ENCODE peak calls at places on chromosomes 16 and 17, in five cellular contexts. O is ovary; P is progenitor cell of endocrine pancreas; L is glutamatergic neuron; W is CD8-positive, alpha-beta T cell. I is an unnamed sample.

GRCh38 chr16:16985707-16986106 is 485.1 kb downstream of the XYLT1 start:
- DNase-seq in O (no peak), W (no peak), P (no peak), L (no peak), I (no peak)

GRCh38 chr17:47072881-47073280 is 93.8 kb upstream of the RPRML start:
- DNase-seq in P (no peak), O (no peak), W (no peak), L (peak), I (no peak)

GRCh38 chr17:7323731-7324437 is 5.3 kb downstream of the NEURL4 start:
- DNase-seq in P (peak), W (peak), O (peak), L (peak), I (no peak)

GRCh38 chr16:70576431-70577255 is 53.0 kb downstream of the SF3B3 start:
- DNase-seq in P (no peak), L (no peak), O (no peak), W (no peak), I (no peak)

GRCh38 chr17:75051941-75052340 is 4.9 kb downstream of the KCTD2 start:
- DNase-seq in P (no peak), L (no peak), W (no peak), O (no peak), I (no peak)

GRCh38 chr16:75074920-75075687 is 41.5 kb downstream of the LDHD start:
- DNase-seq in W (peak), L (no peak), O (no peak), P (no peak), I (no peak)

GRCh38 chr17:16974569-16975265 is 2.8 kb upstream of the TNFRSF13B start:
- DNase-seq in O (no peak), P (no peak), W (no peak), L (no peak), I (no peak)

GRCh38 chr17:82559779-82560642 is 40.5 kb downstream of the FOXK2 start:
- DNase-seq in P (no peak), O (no peak), W (no peak), L (no peak), I (no peak)

GRCh38 chr16:50318796-50319578 is 49.8 kb downstream of the BRD7 start:
- DNase-seq in P (no peak), L (no peak), O (no peak), W (no peak), I (no peak)

GRCh38 chr17:78032166-78032565 is 73.7 kb downstream of the TNRC6C start:
- DNase-seq in P (no peak), L (no peak), W (no peak), O (no peak), I (no peak)

GRCh38 chr17:57674894-57675293 is 70.2 kb downstream of the CCDC182 start:
- DNase-seq in L (no peak), O (no peak), P (no peak), W (peak), I (peak)

GRCh38 chr16:83356266-83356665 is 451.5 kb upstream of the HSBP1 start:
- DNase-seq in P (peak), L (no peak), O (no peak), W (no peak), I (no peak)

GRCh38 chr17:41678907-41679739 is 9.6 kb upstream of the EIF1 start:
- DNase-seq in P (no peak), L (no peak), O (no peak), W (peak), I (no peak)

GRCh38 chr17:40320771-40321501 is 12.0 kb downstream of the RARA start:
- DNase-seq in O (peak), L (no peak), P (no peak), W (no peak), I (peak)

GRCh38 chr16:75099738-75100615 is 16.6 kb downstream of the LDHD start:
- DNase-seq in O (no peak), W (peak), P (no peak), L (no peak), I (no peak)

GRCh38 chr17:18039535-18040286 is 503 bp downstream of the GID4 start:
- DNase-seq in P (peak), W (peak), L (peak), O (peak), I (no peak)

DNA sequence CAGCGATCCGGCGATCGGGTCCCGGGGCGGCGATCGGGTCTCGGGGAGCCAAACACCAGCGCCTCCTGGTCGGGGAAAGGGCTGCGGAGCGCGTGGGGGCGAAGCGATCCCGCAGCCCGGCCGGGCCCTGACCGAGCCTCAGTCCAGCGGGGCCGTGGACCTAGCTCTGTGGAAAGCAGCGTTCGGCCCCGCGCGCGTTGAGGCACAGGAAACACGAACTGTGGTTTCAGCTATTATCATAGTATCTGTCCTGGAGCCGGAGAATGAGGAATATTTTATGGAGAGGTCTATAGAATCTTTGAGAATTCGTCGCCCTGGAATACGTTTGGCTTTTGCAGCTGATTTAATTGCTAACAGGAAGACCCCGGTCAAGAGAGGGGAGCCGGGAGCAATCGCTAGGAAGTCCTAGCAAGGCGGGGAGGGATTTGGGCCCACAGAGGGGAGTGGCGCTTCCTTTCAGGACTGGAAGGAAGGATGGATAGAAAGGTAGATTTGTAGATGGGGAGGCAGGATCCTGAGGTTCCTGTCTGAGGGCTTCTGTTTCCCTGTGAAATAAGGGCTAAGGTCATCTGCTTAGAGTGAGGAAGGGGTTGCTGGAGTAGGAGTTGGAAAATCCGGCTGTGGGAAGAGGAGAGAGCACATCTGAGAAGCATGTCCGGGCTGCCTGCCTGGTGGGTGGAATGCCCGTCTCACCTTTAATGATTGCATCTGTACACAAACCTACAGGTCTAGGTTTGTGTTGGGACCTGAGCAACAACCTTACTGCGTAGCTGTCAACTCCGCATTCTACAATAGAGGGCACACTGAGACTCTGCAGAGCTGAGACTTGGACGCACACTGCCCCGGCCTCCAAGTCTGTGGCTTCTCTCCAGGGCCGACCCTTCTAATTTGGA is 770 bp downstream of the CCNF start:
- DNase-seq in P (no peak), W (no peak), O (no peak), L (peak), I (no peak)
- TF ChIP-seq CTCF in P (peak), W (no peak), O (no peak), L (no peak), I (no peak)

DNA sequence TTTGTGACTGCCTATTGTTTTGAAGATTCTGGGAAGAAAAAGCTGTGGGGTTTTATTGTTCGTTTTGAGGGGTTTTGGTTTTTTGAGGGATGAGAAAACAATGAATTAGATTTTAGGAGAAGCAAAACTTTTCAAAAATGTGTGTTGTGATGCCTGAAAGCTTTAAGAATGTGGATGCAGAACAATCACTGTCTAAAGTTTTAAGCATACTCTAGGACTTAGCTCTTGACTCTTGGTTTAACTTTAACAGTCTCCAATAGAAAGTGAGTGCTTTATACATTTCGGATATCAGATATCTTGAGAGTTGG is 914 bp downstream of the CFAP52 start:
- DNase-seq in P (no peak), L (no peak), O (no peak), W (no peak), I (no peak)
- TF ChIP-seq CTCF in P (no peak), L (no peak), O (no peak), W (no peak), I (no peak)

GRCh38 chr16:9013508-9013864 is 49.8 kb upstream of the USP7 start:
- DNase-seq in W (no peak), O (no peak), L (no peak), P (no peak), I (no peak)
- TF ChIP-seq CTCF in W (no peak), O (no peak), L (no peak), P (no peak), I (no peak)

GRCh38 chr17:43006639-43007551 is at the start of gene IFI35:
- DNase-seq in L (peak), O (peak), P (no peak), W (peak), I (peak)

GRCh38 chr17:42999003-42999525 is 845 bp downstream of the RPL27 start:
- DNase-seq in P (no peak), O (no peak), W (no peak), L (no peak), I (no peak)

GRCh38 chr17:42997984-42998938 is at the start of gene RPL27:
- DNase-seq in W (peak), O (peak), L (peak), P (peak), I (peak)

DNA sequence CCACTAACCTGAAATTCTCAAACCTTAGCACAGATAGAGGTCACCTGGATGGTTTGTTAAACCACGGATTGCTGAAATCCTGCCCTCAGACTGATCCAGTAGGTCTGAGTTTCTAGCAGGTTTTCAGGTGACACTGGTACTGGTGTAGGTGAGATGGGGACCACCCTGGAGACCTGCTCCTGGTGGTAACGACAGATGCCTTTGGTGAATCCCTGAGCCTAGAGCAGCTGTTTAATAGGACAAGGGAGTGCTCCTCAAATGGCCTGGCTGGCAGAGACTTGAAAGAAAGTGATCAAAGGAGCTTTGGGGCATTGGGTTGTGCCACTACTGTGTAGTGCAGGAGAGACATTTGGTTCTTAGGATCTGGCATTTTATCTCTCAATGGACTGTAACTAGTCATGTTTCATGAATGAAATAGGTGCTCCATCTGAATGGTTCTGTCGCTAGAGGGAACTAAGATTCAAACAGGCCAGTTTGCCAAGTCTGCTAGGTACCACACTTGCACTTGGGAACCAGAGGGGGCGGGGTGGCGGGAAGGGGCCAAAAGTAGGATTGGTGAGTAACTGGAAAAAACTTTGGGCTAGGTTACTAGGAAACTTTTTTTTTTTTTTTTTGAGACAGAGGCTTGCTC is 2.9 kb upstream of the IFI35 start:
- DNase-seq in L (no peak), P (no peak), W (no peak), O (no peak), I (no peak)
- TF ChIP-seq CTCF in L (no peak), P (no peak), W (no peak), O (no peak), I (no peak)

GRCh38 chr17:13593021-13593751 is 8.5 kb downstream of the HS3ST3A1 start:
- DNase-seq in L (no peak), W (no peak), P (no peak), O (no peak), I (no peak)

GRCh38 chr17:13596241-13596941 is 5.3 kb downstream of the HS3ST3A1 start:
- DNase-seq in W (no peak), O (no peak), L (no peak), P (no peak), I (no peak)

GRCh38 chr17:13594310-13594709 is 7.4 kb downstream of the HS3ST3A1 start:
- DNase-seq in L (no peak), W (no peak), O (no peak), P (no peak), I (no peak)

GRCh38 chr17:13593757-13594156 is 8.0 kb downstream of the HS3ST3A1 start:
- DNase-seq in O (no peak), W (no peak), P (no peak), L (no peak), I (no peak)

GRCh38 chr17:13594762-13595697 is 6.7 kb downstream of the HS3ST3A1 start:
- DNase-seq in O (peak), W (peak), P (peak), L (peak), I (no peak)
- TF ChIP-seq CTCF in O (no peak), W (peak), P (peak), L (peak), I (peak)

GRCh38 chr17:36932383-36933173 is 4.7 kb upstream of the LHX1 start:
- DNase-seq in P (no peak), O (no peak), W (no peak), L (no peak), I (no peak)
- TF ChIP-seq CTCF in P (no peak), O (no peak), W (no peak), L (no peak), I (no peak)

DNA sequence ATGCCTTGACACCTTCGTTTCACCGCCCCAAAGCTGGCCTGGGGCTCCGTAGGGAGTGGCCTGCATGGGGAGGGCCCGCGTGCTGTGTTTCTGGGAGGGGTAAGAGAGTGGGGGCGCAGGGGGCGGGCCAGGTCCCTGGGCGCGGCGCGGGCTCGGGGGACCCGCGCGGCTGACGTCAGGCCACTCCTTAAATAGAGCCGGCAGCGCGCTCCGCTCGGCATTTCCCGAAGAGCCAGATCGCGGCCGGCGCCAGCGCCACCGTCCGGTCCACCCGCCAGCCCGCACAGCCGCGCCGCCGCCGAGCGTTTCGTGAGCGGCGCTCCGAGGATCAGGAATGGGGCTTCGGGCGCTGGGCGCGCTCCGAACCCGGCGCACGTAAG is at the start of gene HS3ST2:
- DNase-seq in W (no peak), O (peak), L (peak), P (peak), I (no peak)
- TF ChIP-seq CTCF in W (no peak), O (no peak), L (no peak), P (peak), I (no peak)

I was measured in coronary artery.